ENCODE peak calls at places on chromosomes 7 and 10, in five cellular contexts. D, A, G, Z and R are unnamed samples.

GRCh38 chr10:93384006-93384405 is 98.1 kb downstream of the MYOF start:
- DNase-seq in A (no peak), G (no peak), Z (no peak), D (no peak), R (no peak)

GRCh38 chr7:86689363-86689762 is 45.7 kb downstream of the GRM3 start:
- DNase-seq in Z (no peak), G (no peak), A (no peak), D (no peak), R (no peak)

GRCh38 chr10:99466632-99467031 is 36.2 kb upstream of the GOT1 start:
- DNase-seq in Z (no peak), G (no peak), D (no peak), A (no peak), R (no peak)

GRCh38 chr7:156580036-156580435 is 60.5 kb upstream of the RNF32 start:
- DNase-seq in A (no peak), Z (no peak), D (no peak), G (no peak), R (no peak)

GRCh38 chr10:76205361-76205760 is 773.9 kb downstream of the LRMDA start:
- DNase-seq in G (no peak), D (no peak), Z (no peak), A (no peak), R (no peak)

GRCh38 chr7:140349172-140349771 is 49.1 kb downstream of the SLC37A3 start:
- DNase-seq in A (no peak), D (no peak), G (no peak), Z (no peak), R (no peak)

GRCh38 chr7:47461161-47461560 is 120.8 kb downstream of the TNS3 start:
- DNase-seq in D (no peak), Z (no peak), G (peak), A (no peak), R (no peak)

GRCh38 chr10:125043824-125044658 is 102.1 kb downstream of the ZRANB1 start:
- DNase-seq in A (no peak), Z (no peak), D (no peak), G (no peak), R (no peak)

GRCh38 chr7:32892521-32893224 is 1.1 kb upstream of the KBTBD2 start:
- DNase-seq in G (peak), A (no peak), Z (no peak), D (peak), R (peak)

GRCh38 chr10:85111271-85111670 is 782.9 kb downstream of the CCSER2 start:
- DNase-seq in G (no peak), D (no peak), A (no peak), Z (no peak), R (no peak)

GRCh38 chr10:86234553-86235270 is 131.9 kb downstream of the GRID1 start:
- DNase-seq in D (no peak), Z (no peak), A (no peak), G (no peak), R (no peak)

GRCh38 chr10:125720002-125720382 is 483 bp downstream of the EDRF1 start:
- DNase-seq in Z (no peak), A (no peak), G (no peak), D (no peak), R (no peak)

GRCh38 chr10:114974625-114975421 is 36.8 kb downstream of the TRUB1 start:
- DNase-seq in A (no peak), Z (no peak), G (no peak), D (no peak), R (no peak)

GRCh38 chr10:69269761-69270160 is 8.5 kb upstream of the HK1 start:
- DNase-seq in A (no peak), Z (no peak), D (no peak), G (no peak), R (no peak)

GRCh38 chr7:26686448-26686981 is 177.9 kb downstream of the SKAP2 start:
- DNase-seq in D (no peak), A (no peak), G (peak), Z (peak), R (no peak)

GRCh38 chr10:110629680-110630191 is 14.4 kb upstream of the RBM20 start:
- DNase-seq in A (no peak), Z (peak), G (peak), D (no peak), R (no peak)

GRCh38 chr10:132145002-132145401 is 41.7 kb upstream of the DPYSL4 start:
- DNase-seq in D (no peak), Z (no peak), G (no peak), A (no peak), R (no peak)

GRCh38 chr10:59894114-59894513 is 12.2 kb downstream of the CCDC6 start:
- DNase-seq in D (no peak), A (no peak), Z (no peak), G (no peak), R (no peak)